ENCODE peak calls at places on chromosomes 5 and 9, in five cellular contexts. X, W, Q, B and D are unnamed samples.

GRCh38 chr5:66927140-66927539 is 269.5 kb downstream of the CD180 start:
- DNase-seq in X (no peak), B (no peak), W (no peak), Q (no peak), D (no peak)

GRCh38 chr9:7118653-7119052 is 360.9 kb downstream of the KDM4C start:
- DNase-seq in B (no peak), Q (no peak), W (no peak), X (no peak), D (no peak)

GRCh38 chr5:97266576-97266975 is 83.5 kb upstream of the RIOK2 start:
- DNase-seq in W (no peak), X (no peak), Q (no peak), B (no peak), D (no peak)

GRCh38 chr5:38596997-38597396 is 40.6 kb upstream of the LIFR start:
- DNase-seq in W (no peak), X (no peak), B (no peak), Q (no peak), D (no peak)

GRCh38 chr5:135222771-135223170 is 176.3 kb downstream of the MACROH2A1 start:
- DNase-seq in X (no peak), B (no peak), Q (no peak), W (no peak), D (no peak)

GRCh38 chr5:73136277-73136606 is 15.9 kb downstream of the TMEM171 start:
- DNase-seq in B (no peak), X (no peak), W (no peak), Q (no peak), D (no peak)

GRCh38 chr9:78187763-78188495 is 47.9 kb upstream of the CEP78 start:
- DNase-seq in Q (no peak), X (no peak), W (no peak), B (no peak), D (no peak)

GRCh38 chr9:13990336-13990735 is 323.6 kb downstream of the NFIB start:
- DNase-seq in B (no peak), Q (no peak), X (no peak), W (no peak), D (no peak)

GRCh38 chr5:151587796-151588606 is 3.1 kb downstream of the FAT2 start:
- DNase-seq in X (no peak), W (no peak), Q (no peak), B (no peak), D (no peak)

GRCh38 chr9:75852746-75853145 is 37.7 kb upstream of the PCSK5 start:
- DNase-seq in Q (no peak), X (no peak), B (no peak), W (no peak), D (no peak)

GRCh38 chr9:69970001-69970531 is 73.6 kb upstream of the MAMDC2 start:
- DNase-seq in X (no peak), Q (no peak), B (no peak), W (no peak), D (no peak)

GRCh38 chr5:119332978-119333401 is 22.8 kb upstream of the TNFAIP8 start:
- DNase-seq in B (no peak), X (no peak), W (no peak), Q (no peak), D (no peak)

GRCh38 chr5:153483482-153483881 is 7.0 kb upstream of the GRIA1 start:
- DNase-seq in B (no peak), W (no peak), X (no peak), Q (no peak), D (no peak)

GRCh38 chr9:99303177-99303576 is 81.1 kb downstream of the SEC61B start:
- DNase-seq in W (no peak), B (no peak), X (no peak), Q (no peak), D (no peak)

GRCh38 chr5:33890633-33891032 is 1.2 kb downstream of the ADAMTS12 start:
- DNase-seq in W (no peak), B (peak; percentile 4), Q (peak; percentile 15), X (no peak), D (no peak)

GRCh38 chr9:114355821-114356220 is 26.2 kb downstream of the ORM2 start:
- DNase-seq in X (no peak), W (no peak), Q (no peak), B (no peak), D (no peak)

GRCh38 chr5:167730121-167730520 is 561.3 kb upstream of the WWC1 start:
- DNase-seq in B (peak; percentile 97), X (no peak), W (no peak), Q (no peak), D (peak; percentile 61)

GRCh38 chr5:181207214-181207959 is 2.4 kb upstream of the TRIM7 start:
- DNase-seq in B (peak; percentile 98), W (no peak), Q (peak; percentile 73), X (no peak), D (peak; percentile 87)

GRCh38 chr5:156956321-156956720 is 6.7 kb downstream of the TIMD4 start:
- DNase-seq in B (no peak), X (no peak), Q (no peak), W (no peak), D (no peak)

GRCh38 chr9:28539432-28539831 is 966.2 kb upstream of the C9orf72 start:
- DNase-seq in B (no peak), Q (no peak), X (no peak), W (no peak), D (no peak)